ENCODE peak calls at places on chromosomes 1 and 21, in nine cellular contexts. One of them, this sample, is unnamed.

GRCh38 chr1:11550664-11551283 is 71.8 kb downstream of the DISP3 start:
- DNase-seq in CD8-positive, alpha-beta memory T cell: no peak
- DNase-seq in Karpas-422: peak; percentile 91
- DNase-seq in upper lobe of right lung: no peak
- DNase-seq in left ventricle myocardium inferior: peak; percentile 42
- DNase-seq in GM23248: peak; percentile 83
- DNase-seq in hepatocyte: peak; percentile 92
- DNase-seq in kidney epithelial cell: no peak
- DNase-seq in IMR-90: peak; percentile 72
- DNase-seq in this sample: peak; percentile 85

GRCh38 chr1:167454929-167455785 is 63.2 kb downstream of the CD247 start:
- DNase-seq in CD8-positive, alpha-beta memory T cell: peak; percentile 82
- DNase-seq in Karpas-422: peak; percentile 85
- DNase-seq in upper lobe of right lung: peak; percentile 89
- DNase-seq in left ventricle myocardium inferior: peak; percentile 57
- DNase-seq in GM23248: peak; percentile 66
- DNase-seq in hepatocyte: peak; percentile 78
- DNase-seq in kidney epithelial cell: no peak
- DNase-seq in IMR-90: no peak
- DNase-seq in this sample: peak; percentile 36

GRCh38 chr1:6287431-6287886 is 26.6 kb upstream of the GPR153 start:
- DNase-seq in CD8-positive, alpha-beta memory T cell: no peak
- DNase-seq in Karpas-422: no peak
- DNase-seq in upper lobe of right lung: no peak
- DNase-seq in left ventricle myocardium inferior: no peak
- DNase-seq in GM23248: no peak
- DNase-seq in hepatocyte: peak; percentile 43
- DNase-seq in kidney epithelial cell: no peak
- DNase-seq in IMR-90: no peak
- DNase-seq in this sample: no peak

GRCh38 chr1:61109158-61109557 is 26.8 kb downstream of the NFIA start:
- DNase-seq in CD8-positive, alpha-beta memory T cell: no peak
- DNase-seq in Karpas-422: no peak
- DNase-seq in upper lobe of right lung: no peak
- DNase-seq in left ventricle myocardium inferior: no peak
- DNase-seq in GM23248: no peak
- DNase-seq in hepatocyte: no peak
- DNase-seq in kidney epithelial cell: no peak
- DNase-seq in IMR-90: no peak
- DNase-seq in this sample: no peak

GRCh38 chr1:50820545-50820944 is 139.5 kb downstream of the FAF1 start:
- DNase-seq in CD8-positive, alpha-beta memory T cell: no peak
- DNase-seq in Karpas-422: no peak
- DNase-seq in upper lobe of right lung: no peak
- DNase-seq in left ventricle myocardium inferior: no peak
- DNase-seq in GM23248: no peak
- DNase-seq in hepatocyte: no peak
- DNase-seq in kidney epithelial cell: no peak
- DNase-seq in IMR-90: no peak
- DNase-seq in this sample: no peak

GRCh38 chr21:33402011-33402979 is 918 bp upstream of the IFNGR2 start:
- DNase-seq in CD8-positive, alpha-beta memory T cell: no peak
- DNase-seq in Karpas-422: peak; percentile 81
- DNase-seq in upper lobe of right lung: peak; percentile 87
- DNase-seq in left ventricle myocardium inferior: peak; percentile 65
- DNase-seq in GM23248: peak; percentile 83
- DNase-seq in hepatocyte: peak; percentile 78
- DNase-seq in kidney epithelial cell: no peak
- DNase-seq in IMR-90: peak; percentile 71
- DNase-seq in this sample: peak; percentile 84

GRCh38 chr1:15304708-15305326 is 57.8 kb downstream of the FHAD1 start:
- DNase-seq in CD8-positive, alpha-beta memory T cell: peak; percentile 55
- DNase-seq in Karpas-422: peak; percentile 81
- DNase-seq in upper lobe of right lung: peak; percentile 82
- DNase-seq in left ventricle myocardium inferior: peak; percentile 51
- DNase-seq in GM23248: peak; percentile 67
- DNase-seq in hepatocyte: peak; percentile 85
- DNase-seq in kidney epithelial cell: no peak
- DNase-seq in IMR-90: peak; percentile 56
- DNase-seq in this sample: peak; percentile 78

GRCh38 chr1:10973552-10973951 is 38.9 kb upstream of the TARDBP start:
- DNase-seq in CD8-positive, alpha-beta memory T cell: no peak
- DNase-seq in Karpas-422: no peak
- DNase-seq in upper lobe of right lung: no peak
- DNase-seq in left ventricle myocardium inferior: peak; percentile 39
- DNase-seq in GM23248: peak; percentile 74
- DNase-seq in hepatocyte: no peak
- DNase-seq in kidney epithelial cell: no peak
- DNase-seq in IMR-90: no peak
- DNase-seq in this sample: no peak

DNA sequence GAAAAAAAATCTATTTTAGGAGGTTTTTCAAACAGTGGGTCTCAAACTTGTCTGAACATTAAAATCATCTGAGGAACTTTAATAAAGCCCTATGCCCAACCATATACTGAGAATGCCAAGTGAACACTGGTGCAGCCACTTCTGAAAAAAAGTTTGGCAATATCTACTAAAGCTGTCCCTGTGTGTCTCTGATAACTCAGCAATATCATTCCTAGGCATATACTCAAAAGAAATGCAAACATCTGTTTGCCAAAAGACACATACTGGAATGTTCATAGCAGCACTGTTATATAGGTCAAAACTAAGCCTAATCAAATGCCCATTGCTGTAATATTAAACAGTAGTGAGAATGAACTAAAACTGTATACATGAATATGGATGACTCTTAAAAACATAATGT is 74.2 kb upstream of the RGS4 start:
- DNase-seq in CD8-positive, alpha-beta memory T cell: no peak
- DNase-seq in Karpas-422: no peak
- DNase-seq in upper lobe of right lung: no peak
- DNase-seq in left ventricle myocardium inferior: no peak
- DNase-seq in GM23248: peak; percentile 32
- DNase-seq in hepatocyte: no peak
- DNase-seq in kidney epithelial cell: no peak
- DNase-seq in IMR-90: peak; percentile 55
- DNase-seq in this sample: no peak
- H3K4me3 ChIP-seq in CD8-positive, alpha-beta memory T cell: no peak overlapping the region
- H3K4me3 ChIP-seq in Karpas-422: no peak overlapping the region
- H3K4me3 ChIP-seq in upper lobe of right lung: no peak overlapping the region
- H3K4me3 ChIP-seq in left ventricle myocardium inferior: no peak overlapping the region
- H3K4me3 ChIP-seq in GM23248: no peak overlapping the region
- H3K4me3 ChIP-seq in hepatocyte: no peak overlapping the region
- H3K4me3 ChIP-seq in kidney epithelial cell: no peak overlapping the region
- H3K4me3 ChIP-seq in IMR-90: no peak overlapping the region
- H3K4me3 ChIP-seq in this sample: no peak overlapping the region

DNA sequence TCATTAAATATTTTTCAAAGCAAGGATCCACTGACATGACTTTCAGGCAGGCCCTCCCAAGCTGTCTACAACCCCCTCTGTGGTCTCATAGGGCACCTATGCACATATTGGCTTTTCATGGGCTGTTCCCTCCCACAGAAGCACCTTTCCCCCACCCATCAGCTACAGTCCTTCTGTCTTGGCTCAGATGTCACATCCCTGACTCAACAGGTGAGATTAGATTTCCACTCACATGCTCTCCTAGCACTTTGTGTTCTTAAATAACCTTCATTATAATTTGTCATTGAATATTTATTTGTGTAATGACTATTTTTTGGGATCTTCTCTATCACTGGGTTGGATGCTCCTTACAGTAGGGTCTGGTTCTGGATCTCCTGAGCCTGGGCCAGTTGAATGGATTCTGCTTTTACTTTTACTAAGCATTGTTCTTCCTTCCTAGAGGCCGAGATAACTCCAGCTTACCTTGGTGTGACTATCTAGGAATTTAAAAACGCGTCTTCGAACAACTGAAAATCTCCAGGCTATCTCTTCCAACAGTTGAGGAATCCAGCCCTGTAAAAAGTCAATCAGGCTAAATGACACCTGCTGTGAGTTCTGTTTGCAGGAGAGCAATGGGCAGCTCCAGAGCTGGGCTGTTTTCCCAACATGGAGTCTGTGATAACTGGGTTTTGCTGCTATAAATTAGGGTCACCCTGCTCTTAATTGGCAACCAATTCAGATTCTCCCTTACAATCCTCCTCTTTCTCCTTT is 16.2 kb downstream of the ROR1 start:
- DNase-seq in CD8-positive, alpha-beta memory T cell: no peak
- DNase-seq in Karpas-422: no peak
- DNase-seq in upper lobe of right lung: no peak
- DNase-seq in left ventricle myocardium inferior: no peak
- DNase-seq in GM23248: no peak
- DNase-seq in hepatocyte: no peak
- DNase-seq in kidney epithelial cell: no peak
- DNase-seq in IMR-90: no peak
- DNase-seq in this sample: no peak
- H3K4me3 ChIP-seq in CD8-positive, alpha-beta memory T cell: no peak overlapping the region
- H3K4me3 ChIP-seq in Karpas-422: no peak overlapping the region
- H3K4me3 ChIP-seq in upper lobe of right lung: no peak overlapping the region
- H3K4me3 ChIP-seq in left ventricle myocardium inferior: no peak overlapping the region
- H3K4me3 ChIP-seq in GM23248: no peak overlapping the region
- H3K4me3 ChIP-seq in hepatocyte: no peak overlapping the region
- H3K4me3 ChIP-seq in kidney epithelial cell: no peak overlapping the region
- H3K4me3 ChIP-seq in IMR-90: no peak overlapping the region
- H3K4me3 ChIP-seq in this sample: no peak overlapping the region

GRCh38 chr1:111591946-111592345 is 27.6 kb upstream of the RAP1A start:
- DNase-seq in CD8-positive, alpha-beta memory T cell: no peak
- DNase-seq in Karpas-422: no peak
- DNase-seq in upper lobe of right lung: no peak
- DNase-seq in left ventricle myocardium inferior: no peak
- DNase-seq in GM23248: no peak
- DNase-seq in hepatocyte: no peak
- DNase-seq in kidney epithelial cell: no peak
- DNase-seq in IMR-90: no peak
- DNase-seq in this sample: no peak

GRCh38 chr1:111595807-111596206 is 23.8 kb upstream of the RAP1A start:
- DNase-seq in CD8-positive, alpha-beta memory T cell: no peak
- DNase-seq in Karpas-422: no peak
- DNase-seq in upper lobe of right lung: no peak
- DNase-seq in left ventricle myocardium inferior: no peak
- DNase-seq in GM23248: no peak
- DNase-seq in hepatocyte: no peak
- DNase-seq in kidney epithelial cell: no peak
- DNase-seq in IMR-90: no peak
- DNase-seq in this sample: no peak

GRCh38 chr1:111594128-111594693 is 25.4 kb upstream of the RAP1A start:
- DNase-seq in CD8-positive, alpha-beta memory T cell: no peak
- DNase-seq in Karpas-422: no peak
- DNase-seq in upper lobe of right lung: no peak
- DNase-seq in left ventricle myocardium inferior: no peak
- DNase-seq in GM23248: no peak
- DNase-seq in hepatocyte: no peak
- DNase-seq in kidney epithelial cell: no peak
- DNase-seq in IMR-90: no peak
- DNase-seq in this sample: no peak

GRCh38 chr1:111593403-111594127 is 26.0 kb upstream of the RAP1A start:
- DNase-seq in CD8-positive, alpha-beta memory T cell: no peak
- DNase-seq in Karpas-422: no peak
- DNase-seq in upper lobe of right lung: no peak
- DNase-seq in left ventricle myocardium inferior: no peak
- DNase-seq in GM23248: peak; percentile 66
- DNase-seq in hepatocyte: no peak
- DNase-seq in kidney epithelial cell: no peak
- DNase-seq in IMR-90: no peak
- DNase-seq in this sample: no peak

DNA sequence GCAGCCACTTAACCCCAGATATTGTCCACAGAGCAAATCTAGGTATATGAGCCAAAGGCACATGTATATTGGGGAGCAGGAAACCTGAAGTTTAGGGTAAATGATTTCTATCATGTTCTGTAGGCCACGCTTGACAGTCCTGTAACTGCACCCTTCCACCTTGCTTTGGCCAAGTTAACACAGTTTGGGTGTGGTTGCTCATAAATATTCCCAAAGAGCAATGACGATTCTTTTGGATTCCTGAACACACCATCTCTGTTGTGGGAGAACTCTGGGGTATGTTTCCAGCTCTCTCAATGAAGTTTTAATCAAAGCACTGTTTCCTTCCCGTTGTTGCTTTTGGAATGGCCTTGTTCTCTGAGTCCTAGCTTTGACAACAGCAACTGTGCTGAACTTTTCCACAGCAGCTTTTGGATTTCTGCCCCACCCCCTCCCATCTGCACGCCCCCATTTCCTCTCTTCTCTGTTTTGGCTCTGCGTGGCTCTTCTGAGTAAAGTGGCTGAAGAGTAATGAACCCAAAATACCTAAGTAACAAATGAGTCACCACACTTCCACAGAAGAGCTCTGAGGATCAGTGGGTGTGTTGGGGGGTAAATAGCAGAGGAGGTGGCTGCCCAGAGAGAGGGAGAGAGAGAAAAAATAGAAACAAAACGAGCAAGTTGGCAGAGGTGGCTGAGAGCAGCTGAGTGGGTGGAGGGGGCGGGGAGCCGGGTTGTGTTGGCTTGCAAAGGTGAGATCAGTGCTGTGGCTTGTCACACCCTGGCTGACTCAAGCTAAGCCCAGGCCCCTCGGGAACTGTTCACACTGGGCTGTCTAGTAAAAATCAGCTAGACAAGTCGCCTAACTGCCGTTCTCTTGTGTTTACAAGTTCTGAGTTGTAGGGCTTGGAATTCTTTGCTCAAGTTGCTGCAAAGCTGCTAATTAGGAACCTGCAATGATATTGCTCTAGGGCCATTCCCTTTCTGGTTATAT is 26.9 kb upstream of the RAP1A start:
- DNase-seq in CD8-positive, alpha-beta memory T cell: peak; percentile 73
- DNase-seq in Karpas-422: peak; percentile 84
- DNase-seq in upper lobe of right lung: peak; percentile 94
- DNase-seq in left ventricle myocardium inferior: peak; percentile 87
- DNase-seq in GM23248: peak; percentile 92
- DNase-seq in hepatocyte: peak; percentile 85
- DNase-seq in kidney epithelial cell: peak; percentile 86
- DNase-seq in IMR-90: peak; percentile 87
- DNase-seq in this sample: peak; percentile 100
- H3K4me3 ChIP-seq in CD8-positive, alpha-beta memory T cell: peak overlapping the region; percentile 17
- H3K4me3 ChIP-seq in Karpas-422: peak overlapping the region; percentile 21
- H3K4me3 ChIP-seq in upper lobe of right lung: no peak overlapping the region
- H3K4me3 ChIP-seq in left ventricle myocardium inferior: peak overlapping the region; percentile 36
- H3K4me3 ChIP-seq in GM23248: peak overlapping the region; percentile 51
- H3K4me3 ChIP-seq in hepatocyte: no peak overlapping the region
- H3K4me3 ChIP-seq in kidney epithelial cell: no peak overlapping the region
- H3K4me3 ChIP-seq in IMR-90: no peak overlapping the region
- H3K4me3 ChIP-seq in this sample: no peak overlapping the region

DNA sequence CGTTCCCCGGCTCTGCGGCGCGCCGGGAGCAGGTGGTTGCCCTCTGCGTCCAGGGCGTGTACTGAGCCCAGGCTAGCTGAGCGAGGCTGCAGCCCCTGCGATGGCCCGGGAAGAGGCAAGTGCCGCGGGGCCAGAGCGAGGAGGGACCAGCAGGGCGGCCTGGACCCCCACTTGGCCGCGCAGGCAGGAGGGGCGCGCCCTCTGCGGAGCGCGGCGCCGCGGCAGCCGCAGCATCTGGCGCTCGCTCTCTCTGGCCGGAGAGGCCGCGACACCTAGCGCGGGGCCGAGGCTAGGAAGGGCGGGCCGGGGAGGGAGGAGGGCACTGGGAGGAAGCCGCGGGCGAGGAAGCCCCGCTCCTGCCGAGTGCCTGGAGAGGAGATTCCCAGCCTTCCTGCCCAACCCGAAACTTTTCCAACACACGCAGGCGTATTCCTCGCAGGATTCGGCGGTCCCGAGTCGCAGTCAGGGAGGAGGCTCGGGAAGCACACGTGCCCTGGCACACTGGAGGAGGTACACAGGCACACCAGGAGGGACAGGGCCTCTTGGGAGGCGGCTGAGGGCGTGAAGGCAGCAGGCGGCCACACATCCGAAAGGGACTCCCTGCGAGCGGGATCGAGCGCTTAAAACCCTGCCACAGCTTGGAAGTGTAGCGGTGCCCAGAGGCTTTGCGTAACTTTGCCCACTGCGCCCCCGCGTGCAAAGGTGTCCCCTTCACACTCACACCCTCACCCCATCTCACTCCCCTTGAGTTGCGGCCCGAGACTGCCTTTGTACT is 4.8 kb upstream of the PROX1 start:
- DNase-seq in CD8-positive, alpha-beta memory T cell: no peak
- DNase-seq in Karpas-422: no peak
- DNase-seq in upper lobe of right lung: no peak
- DNase-seq in left ventricle myocardium inferior: peak; percentile 40
- DNase-seq in GM23248: peak; percentile 20
- DNase-seq in hepatocyte: peak; percentile 59
- DNase-seq in kidney epithelial cell: no peak
- DNase-seq in IMR-90: no peak
- DNase-seq in this sample: no peak
- H3K4me3 ChIP-seq in CD8-positive, alpha-beta memory T cell: no peak overlapping the region
- H3K4me3 ChIP-seq in Karpas-422: no peak overlapping the region
- H3K4me3 ChIP-seq in upper lobe of right lung: peak overlapping the region; percentile 5
- H3K4me3 ChIP-seq in left ventricle myocardium inferior: peak overlapping the region; percentile 67
- H3K4me3 ChIP-seq in GM23248: peak overlapping the region; percentile 32
- H3K4me3 ChIP-seq in hepatocyte: peak overlapping the region; percentile 24
- H3K4me3 ChIP-seq in kidney epithelial cell: peak overlapping the region; percentile 5
- H3K4me3 ChIP-seq in IMR-90: no peak overlapping the region
- H3K4me3 ChIP-seq in this sample: no peak overlapping the region

This sample was measured in epithelial cell of esophagus.